ENCODE peak calls at places on chromosomes 7 and 10, in five cellular contexts. One of them, this sample, is unnamed.

GRCh38 chr10:110680473-110681020 is 36.4 kb downstream of the RBM20 start:
- DNase-seq in HCT116: no peak
- DNase-seq in sigmoid colon: no peak
- DNase-seq in K562: no peak
- DNase-seq in transverse colon: no peak
- DNase-seq in this sample: no peak

GRCh38 chr10:8073696-8074416 is 19.4 kb downstream of the GATA3 start:
- DNase-seq in transverse colon: no peak
- DNase-seq in K562: no peak
- DNase-seq in sigmoid colon: peak
- DNase-seq in HCT116: no peak
- DNase-seq in this sample: no peak

GRCh38 chr10:116183733-116184447 is 89.1 kb downstream of the GFRA1 start:
- DNase-seq in HCT116: no peak
- DNase-seq in sigmoid colon: no peak
- DNase-seq in transverse colon: no peak
- DNase-seq in K562: no peak
- DNase-seq in this sample: no peak

GRCh38 chr7:44136731-44137130 is 4.4 kb downstream of the MYL7 start:
- DNase-seq in sigmoid colon: no peak
- DNase-seq in HCT116: no peak
- DNase-seq in K562: no peak
- DNase-seq in transverse colon: no peak
- DNase-seq in this sample: no peak

GRCh38 chr10:113362645-113363091 is 190.2 kb upstream of the HABP2 start:
- DNase-seq in sigmoid colon: no peak
- DNase-seq in K562: no peak
- DNase-seq in transverse colon: no peak
- DNase-seq in HCT116: no peak
- DNase-seq in this sample: no peak

GRCh38 chr7:96380111-96380512 is 58.2 kb upstream of the SLC25A13 start:
- DNase-seq in HCT116: no peak
- DNase-seq in sigmoid colon: no peak
- DNase-seq in transverse colon: no peak
- DNase-seq in K562: no peak
- DNase-seq in this sample: no peak

GRCh38 chr10:67017218-67017617 is 91.4 kb downstream of the LRRTM3 start:
- DNase-seq in transverse colon: no peak
- DNase-seq in K562: no peak
- DNase-seq in HCT116: no peak
- DNase-seq in sigmoid colon: no peak
- DNase-seq in this sample: no peak

GRCh38 chr10:83542774-83543291 is 596.5 kb upstream of the GHITM start:
- DNase-seq in HCT116: no peak
- DNase-seq in transverse colon: no peak
- DNase-seq in K562: no peak
- DNase-seq in sigmoid colon: no peak
- DNase-seq in this sample: no peak

GRCh38 chr7:36820527-36821170 is 96.4 kb upstream of the AOAH start:
- DNase-seq in transverse colon: no peak
- DNase-seq in HCT116: no peak
- DNase-seq in K562: no peak
- DNase-seq in sigmoid colon: no peak
- DNase-seq in this sample: no peak

GRCh38 chr7:101542527-101543241 is 86.4 kb downstream of the MYL10 start:
- DNase-seq in sigmoid colon: no peak
- DNase-seq in transverse colon: peak
- DNase-seq in K562: peak
- DNase-seq in HCT116: peak
- DNase-seq in this sample: peak

GRCh38 chr10:79910836-79911235 is 38.1 kb downstream of the SFTPD start:
- DNase-seq in transverse colon: no peak
- DNase-seq in sigmoid colon: no peak
- DNase-seq in K562: no peak
- DNase-seq in HCT116: no peak
- DNase-seq in this sample: no peak

GRCh38 chr10:79905322-79906314 is 43.3 kb downstream of the SFTPD start:
- DNase-seq in sigmoid colon: no peak
- DNase-seq in HCT116: no peak
- DNase-seq in K562: no peak
- DNase-seq in transverse colon: no peak
- DNase-seq in this sample: no peak

GRCh38 chr10:79904671-79905321 is 44.1 kb downstream of the SFTPD start:
- DNase-seq in transverse colon: peak
- DNase-seq in K562: peak
- DNase-seq in HCT116: peak
- DNase-seq in sigmoid colon: peak
- DNase-seq in this sample: peak

DNA sequence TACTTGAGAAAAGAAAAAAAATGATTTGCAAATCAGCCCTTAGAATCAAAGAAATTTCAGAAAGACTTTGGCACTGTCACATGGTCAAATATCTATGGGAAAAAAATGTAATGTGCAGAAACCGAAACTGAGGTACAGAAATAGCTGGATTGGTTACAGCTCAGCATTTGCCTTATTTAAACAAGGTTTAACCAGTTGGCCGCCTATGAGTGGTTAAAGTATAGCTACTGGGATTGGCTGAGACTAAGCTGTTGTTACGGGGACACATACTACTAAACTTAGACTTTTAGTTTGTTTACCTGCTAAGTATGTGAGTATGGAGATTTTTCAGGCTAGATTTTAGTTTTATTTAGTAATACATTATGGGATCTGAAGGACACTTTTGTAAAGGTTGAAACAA is 38.6 kb downstream of the SFTPD start:
- DNase-seq in sigmoid colon: no peak
- DNase-seq in HCT116: no peak
- DNase-seq in K562: no peak
- DNase-seq in transverse colon: no peak
- DNase-seq in this sample: no peak
- H3K27ac ChIP-seq in sigmoid colon: no peak
- H3K27ac ChIP-seq in HCT116: no peak
- H3K27ac ChIP-seq in K562: no peak
- H3K27ac ChIP-seq in transverse colon: no peak
- H3K27ac ChIP-seq in this sample: peak

DNA sequence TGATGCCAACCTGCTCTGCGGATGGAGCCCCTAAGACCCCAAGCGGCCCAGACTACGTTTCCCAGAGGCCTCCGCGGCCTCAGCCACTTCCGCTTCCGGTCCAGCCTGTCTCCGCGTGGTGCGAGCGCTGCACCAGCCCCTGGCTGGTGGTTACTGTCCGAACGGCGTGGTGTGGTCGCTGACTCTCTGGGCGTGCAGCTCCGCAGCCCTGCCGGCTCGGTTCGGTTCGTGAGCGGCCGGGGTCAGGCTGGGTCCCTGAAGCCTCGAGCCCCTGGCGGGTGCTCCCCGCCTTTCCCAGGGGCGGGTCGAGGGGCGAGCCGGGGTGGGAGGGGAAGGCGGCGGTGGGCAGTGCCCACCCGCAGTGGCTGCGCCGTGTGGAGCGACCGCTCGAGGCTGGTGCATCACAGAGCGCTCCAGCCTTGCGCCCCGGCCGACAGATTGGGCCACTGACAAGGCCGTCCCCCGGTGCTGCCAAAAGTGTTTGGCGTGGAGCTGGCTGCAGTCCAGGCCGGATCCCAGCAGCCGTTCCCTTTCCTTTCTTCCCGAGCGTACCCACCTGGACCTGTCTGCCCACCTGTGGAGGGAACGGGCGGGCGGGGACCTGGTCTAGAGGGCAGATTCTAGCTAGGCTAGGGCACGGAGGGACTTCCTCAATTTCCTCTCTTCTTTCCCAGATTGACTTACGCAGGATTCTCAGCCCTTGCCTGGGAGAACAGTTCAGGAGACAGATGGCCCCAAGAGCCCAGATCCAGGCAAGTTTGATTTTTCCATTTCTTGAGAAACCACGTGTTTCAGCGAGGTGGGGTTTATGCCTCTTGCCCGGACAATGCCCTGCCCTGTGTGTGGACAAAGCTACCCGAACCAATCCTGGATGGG is at the start of gene ZNF485:
- DNase-seq in sigmoid colon: peak
- DNase-seq in transverse colon: peak
- DNase-seq in K562: peak
- DNase-seq in HCT116: peak
- DNase-seq in this sample: peak
- TF ChIP-seq POLR2A in sigmoid colon: no peak
- TF ChIP-seq POLR2A in transverse colon: peak
- TF ChIP-seq POLR2A in K562: peak
- TF ChIP-seq POLR2A in HCT116: peak
- TF ChIP-seq POLR2A in this sample: no peak

GRCh38 chr10:36018996-36019395 is 376.9 kb upstream of the FZD8 start:
- DNase-seq in transverse colon: no peak
- DNase-seq in sigmoid colon: no peak
- DNase-seq in HCT116: no peak
- DNase-seq in K562: no peak
- DNase-seq in this sample: no peak
- TF ChIP-seq POLR2AphosphoS5 in transverse colon: no peak
- TF ChIP-seq POLR2AphosphoS5 in sigmoid colon: no peak
- TF ChIP-seq POLR2AphosphoS5 in HCT116: no peak
- TF ChIP-seq POLR2AphosphoS5 in K562: no peak
- TF ChIP-seq POLR2AphosphoS5 in this sample: no peak

DNA sequence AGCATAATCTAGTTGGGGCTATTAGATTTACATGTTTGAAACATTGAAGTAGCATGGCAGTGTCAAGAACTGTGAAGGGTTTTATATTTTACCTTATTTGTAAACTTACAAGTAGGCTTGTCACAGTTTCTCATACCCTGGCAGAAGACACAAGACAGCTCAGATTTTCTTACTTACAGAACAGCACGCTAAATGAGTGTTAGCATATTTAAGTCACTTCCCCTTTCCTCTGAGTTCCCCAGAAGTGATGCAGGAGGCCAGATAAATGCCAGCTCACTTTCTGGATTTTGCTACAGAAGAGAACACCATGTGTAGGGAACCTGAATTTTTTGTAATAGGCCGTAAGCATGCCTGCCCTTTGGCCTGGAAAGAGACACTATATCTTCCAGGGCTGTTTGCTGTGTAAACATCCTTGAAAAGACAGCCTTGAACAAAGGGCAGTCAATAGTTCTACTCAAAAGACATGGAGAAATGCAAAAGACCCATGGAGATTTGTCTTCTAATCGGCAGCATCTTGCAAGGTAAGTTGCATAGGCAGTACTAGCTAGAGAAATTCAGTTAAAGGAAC is 279.1 kb downstream of the PHF14 start:
- DNase-seq in sigmoid colon: no peak
- DNase-seq in K562: no peak
- DNase-seq in HCT116: no peak
- DNase-seq in transverse colon: no peak
- DNase-seq in this sample: no peak
- H3K27ac ChIP-seq in sigmoid colon: no peak
- H3K27ac ChIP-seq in K562: no peak
- H3K27ac ChIP-seq in HCT116: no peak
- H3K27ac ChIP-seq in transverse colon: no peak
- H3K27ac ChIP-seq in this sample: no peak